ENCODE peak calls at places on chromosomes 6 and 20, in five cellular contexts. Q is IMR-90, D is mucosa of descending colon, C is fibroblast of pulmonary artery, N is A549. E is an unnamed sample.

GRCh38 chr20:23568320-23569011 is at the start of gene CST9L:
- DNase-seq in N (no peak), C (no peak), Q (no peak), D (no peak), E (no peak)

GRCh38 chr6:34152042-34152524 is 6.2 kb upstream of the GRM4 start:
- DNase-seq in Q (no peak), D (no peak), C (no peak), N (no peak), E (no peak)

GRCh38 chr6:53347921-53348435 is 772 bp downstream of the ELOVL5 start:
- DNase-seq in C (peak), Q (peak), D (peak), N (peak), E (no peak)

GRCh38 chr6:122753688-122754056 is 25.8 kb upstream of the FABP7 start:
- DNase-seq in C (no peak), Q (no peak), N (no peak), D (no peak), E (no peak)

GRCh38 chr6:111727798-111728197 is 122.1 kb upstream of the TRAF3IP2 start:
- DNase-seq in D (no peak), C (peak), N (peak), Q (peak), E (no peak)

GRCh38 chr6:15184441-15184861 is 61.4 kb upstream of the JARID2 start:
- DNase-seq in D (no peak), C (no peak), N (no peak), Q (no peak), E (no peak)

GRCh38 chr6:118283759-118284158 is 264.3 kb upstream of the PLN start:
- DNase-seq in D (peak), N (peak), Q (peak), C (peak), E (no peak)

GRCh38 chr20:12927489-12927888 is 81.3 kb upstream of the SPTLC3 start:
- DNase-seq in C (no peak), D (no peak), N (no peak), Q (peak), E (no peak)

GRCh38 chr6:378090-378957 is 13.2 kb upstream of the IRF4 start:
- DNase-seq in D (no peak), N (no peak), C (no peak), Q (no peak), E (no peak)

GRCh38 chr6:111804627-111805235 is 68.5 kb downstream of the FYN start:
- DNase-seq in Q (peak), C (peak), D (peak), N (no peak), E (peak)

GRCh38 chr6:53896237-53896636 is 101.4 kb downstream of the LRRC1 start:
- DNase-seq in C (peak), Q (peak), D (no peak), N (peak), E (no peak)

GRCh38 chr6:146871613-146872465 is 273.1 kb downstream of the ADGB start:
- DNase-seq in D (no peak), Q (no peak), C (no peak), N (no peak), E (peak)

GRCh38 chr6:118372413-118372812 is 175.7 kb upstream of the PLN start:
- DNase-seq in D (no peak), C (peak), Q (peak), N (no peak), E (no peak)

GRCh38 chr6:124655856-124656255 is 306.4 kb upstream of the RNF217 start:
- DNase-seq in Q (no peak), C (peak), N (no peak), D (no peak), E (no peak)

GRCh38 chr6:103404799-103405198 is 1454.9 kb downstream of the HACE1 start:
- DNase-seq in D (no peak), Q (no peak), N (no peak), C (no peak), E (no peak)

GRCh38 chr6:157432231-157432630 is 51.2 kb downstream of the ZDHHC14 start:
- DNase-seq in C (no peak), N (no peak), D (no peak), Q (no peak), E (no peak)

DNA sequence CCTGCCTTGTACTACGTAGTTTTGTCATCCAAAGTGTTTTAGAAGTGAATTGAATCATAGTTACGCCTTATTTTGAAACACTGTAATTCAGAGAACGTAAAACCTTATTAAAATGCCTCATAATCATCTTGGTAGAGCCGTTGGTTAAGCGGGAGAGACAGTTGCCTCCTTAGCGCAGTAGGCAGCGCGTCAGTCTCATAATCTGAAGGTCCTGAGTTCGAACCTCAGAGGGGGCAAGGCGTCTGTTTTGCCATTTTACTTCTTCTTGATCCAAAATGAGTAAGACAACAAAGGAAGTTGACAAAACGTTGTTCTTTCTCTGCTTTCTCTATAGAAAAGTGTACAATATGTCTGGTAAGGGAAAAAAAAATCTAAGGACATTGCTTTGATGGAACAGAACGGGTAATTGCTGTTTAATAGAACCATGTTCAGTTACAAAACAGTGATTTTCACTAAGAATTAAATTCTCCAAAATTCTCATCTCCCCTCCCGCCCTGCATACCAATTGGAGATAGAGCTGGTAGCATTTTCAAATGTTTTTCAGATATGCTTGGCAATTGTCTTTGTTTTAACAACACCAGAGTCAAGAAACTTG is 20.7 kb upstream of the TRIM27 start:
- DNase-seq in C (peak), D (peak), Q (peak), N (peak), E (peak)
- H3K4me3 ChIP-seq in C (peak), D (peak), Q (peak), N (peak), E (peak)

GRCh38 chr6:64553414-64553813 is 917.8 kb downstream of the PHF3 start:
- DNase-seq in C (no peak), Q (no peak), N (no peak), D (no peak), E (no peak)
- TF ChIP-seq CTCF in C (no peak), Q (no peak), N (no peak), D (no peak), E (no peak)

DNA sequence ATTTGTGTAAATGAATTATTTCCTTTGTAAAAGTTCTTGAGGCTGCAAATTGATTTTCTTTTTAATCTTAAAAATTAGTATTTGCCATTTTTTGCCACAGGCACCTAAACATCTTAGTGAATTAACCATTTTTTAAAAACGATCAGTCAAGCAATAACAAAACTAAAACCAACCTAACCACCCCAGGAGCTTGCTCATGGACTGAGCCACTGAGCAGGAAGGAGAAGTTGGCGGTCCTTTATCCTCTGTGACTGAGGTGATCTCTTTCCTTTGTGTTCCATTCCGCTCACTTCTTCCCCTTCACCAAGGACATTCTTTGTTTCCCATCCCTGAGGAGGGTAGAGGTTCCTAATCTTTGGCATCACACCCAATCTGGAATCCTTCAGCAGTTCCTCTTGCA is 30.4 kb downstream of the RPRD1B start:
- DNase-seq in C (no peak), N (no peak), D (no peak), Q (no peak), E (no peak)
- H3K4me3 ChIP-seq in C (no peak), N (no peak), D (no peak), Q (no peak), E (no peak)

GRCh38 chr20:2872304-2873009 is 824 bp upstream of the PTPRA start:
- DNase-seq in D (peak), N (peak), C (peak), Q (peak), E (no peak)
- TF ChIP-seq CTCF in D (no peak), N (peak), C (peak), Q (peak), E (peak)

GRCh38 chr6:31776961-31777666 is at the start of gene VWA7:
- DNase-seq in N (peak), D (peak), Q (peak), C (peak), E (no peak)
- H3K4me3 ChIP-seq in N (peak), D (no peak), Q (no peak), C (no peak), E (no peak)

DNA sequence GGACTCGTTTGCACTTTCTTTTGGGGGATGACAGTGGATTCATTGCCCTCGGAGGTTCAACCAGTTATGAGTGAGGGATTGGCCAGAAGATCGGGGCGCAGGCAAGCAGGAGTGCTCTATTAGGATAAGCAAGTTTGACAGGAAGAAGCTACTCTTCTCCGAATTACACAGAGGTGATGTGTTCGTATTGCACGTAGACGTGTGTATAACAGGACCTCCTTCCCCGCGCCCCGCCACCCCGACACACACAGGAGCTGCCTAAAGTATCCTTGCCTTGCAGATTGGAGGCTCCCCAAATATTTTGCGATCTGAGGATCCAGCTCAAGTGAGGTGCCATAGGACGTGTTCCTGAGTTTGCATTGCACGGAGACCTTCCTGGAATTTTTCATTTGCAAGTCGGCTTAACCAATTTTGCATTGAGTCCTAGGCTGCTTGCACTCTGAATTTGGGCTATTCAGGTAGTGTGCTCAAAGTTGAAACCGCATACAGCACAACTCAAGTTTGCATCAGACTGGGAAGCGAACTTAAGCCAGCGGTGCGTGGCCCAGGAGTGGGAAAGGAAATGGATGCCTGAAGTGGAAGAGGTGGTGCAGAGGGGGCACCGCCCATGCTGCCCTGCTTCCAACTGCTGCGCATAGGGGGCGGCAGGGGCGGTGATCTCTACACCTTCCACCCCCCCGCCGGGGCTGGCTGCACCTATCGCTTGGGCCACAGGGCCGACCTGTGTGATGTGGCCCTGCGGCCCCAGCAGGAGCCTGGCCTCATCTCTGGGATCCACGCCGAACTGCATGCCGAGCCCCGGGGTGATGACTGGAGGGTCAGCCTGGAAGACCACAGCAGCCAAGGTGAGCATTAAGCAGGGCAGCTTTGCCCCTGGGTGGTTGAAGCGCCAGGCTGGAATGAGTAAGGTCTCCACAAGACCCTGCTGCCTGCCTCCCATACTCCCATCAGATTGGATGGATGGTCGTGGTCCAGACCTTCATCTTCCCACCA is 770 bp downstream of the TCF19 start:
- DNase-seq in Q (no peak), C (no peak), D (no peak), N (no peak), E (no peak)
- TF ChIP-seq CTCF in Q (no peak), C (no peak), D (no peak), N (no peak), E (peak)

GRCh38 chr6:158817298-158818007 is 1.7 kb downstream of the EZR start:
- DNase-seq in C (no peak), Q (peak), D (peak), N (peak), E (no peak)

GRCh38 chr6:158815915-158816314 is 3.3 kb downstream of the EZR start:
- DNase-seq in C (no peak), D (no peak), N (no peak), Q (no peak), E (no peak)

GRCh38 chr6:158816329-158816728 is 2.8 kb downstream of the EZR start:
- DNase-seq in D (no peak), N (peak), C (no peak), Q (no peak), E (no peak)

GRCh38 chr6:158813032-158813431 is 6.1 kb downstream of the EZR start:
- DNase-seq in Q (no peak), N (no peak), D (no peak), C (no peak), E (no peak)

DNA sequence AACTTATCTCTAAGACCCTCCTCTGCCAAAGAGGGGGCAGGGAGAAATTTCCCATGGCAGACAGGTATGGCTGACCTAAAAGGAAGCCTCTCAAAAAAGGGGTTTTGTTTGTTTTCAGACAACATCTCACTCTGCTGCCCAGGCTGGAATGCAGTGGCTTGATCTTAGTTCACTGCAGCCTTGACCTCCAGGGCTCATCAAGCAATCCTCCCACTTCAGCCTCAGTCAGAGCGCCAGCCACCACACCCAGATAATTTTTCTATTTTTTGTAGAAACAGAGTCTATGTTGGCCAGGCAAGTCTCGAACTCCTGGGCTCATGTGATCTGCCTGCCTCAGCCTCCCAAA is 3.8 kb downstream of the EZR start:
- DNase-seq in Q (no peak), C (no peak), D (no peak), N (no peak), E (no peak)
- H3K4me3 ChIP-seq in Q (no peak), C (no peak), D (no peak), N (peak), E (no peak)

DNA sequence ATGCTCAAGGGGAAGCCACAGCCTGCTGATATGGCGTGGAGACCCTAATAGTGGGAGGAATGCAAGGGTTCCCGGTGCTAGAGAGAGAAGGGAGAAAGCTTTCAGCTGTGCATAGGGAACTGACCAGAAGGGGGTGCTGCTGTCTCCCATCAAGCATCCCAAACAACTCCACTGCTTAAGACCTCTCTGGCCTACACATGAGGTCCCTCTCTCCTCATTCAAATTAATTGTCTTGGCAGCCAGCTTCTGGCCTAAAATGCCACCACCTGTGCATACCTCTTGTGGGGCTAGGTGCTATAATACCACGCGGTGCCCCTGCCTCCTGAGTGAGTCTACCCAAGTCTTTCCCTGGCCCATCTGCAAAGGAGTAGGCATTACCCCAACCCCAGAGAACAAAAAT is 14.5 kb downstream of the ADISSP start:
- DNase-seq in Q (peak), C (peak), N (peak), D (peak), E (peak)
- TF ChIP-seq CTCF in Q (peak), C (peak), N (peak), D (peak), E (peak)

E was measured in AG09309.